ENCODE peak calls at places on chromosomes 13 and 19, in five cellular contexts. D, Z, A, O and W are unnamed samples.

GRCh38 chr19:17128820-17129219 is 53.2 kb downstream of the MYO9B start:
- DNase-seq in D (no peak), Z (no peak), A (no peak), O (no peak), W (no peak)

GRCh38 chr19:35357867-35358573 is at the start of gene FFAR3:
- DNase-seq in D (peak), Z (no peak), A (no peak), O (no peak), W (no peak)

GRCh38 chr19:18418725-18419194 is 438 bp upstream of the SSBP4 start:
- DNase-seq in D (peak), Z (no peak), A (no peak), O (no peak), W (no peak)

GRCh38 chr19:34867631-34868030 is 59.1 kb upstream of the ZNF30 start:
- DNase-seq in D (no peak), Z (no peak), A (no peak), O (no peak), W (no peak)

GRCh38 chr13:46751811-46752635 is 44.9 kb downstream of the ESD start:
- DNase-seq in D (no peak), Z (no peak), A (peak), O (peak), W (peak)

GRCh38 chr13:42754801-42755513 is 26.4 kb upstream of the FAM216B start:
- DNase-seq in D (no peak), Z (no peak), A (no peak), O (no peak), W (no peak)

GRCh38 chr13:41678320-41678719 is 221.0 kb downstream of the RGCC start:
- DNase-seq in D (no peak), Z (no peak), A (no peak), O (no peak), W (no peak)

GRCh38 chr13:27262546-27262945 is 8.1 kb upstream of the RASL11A start:
- DNase-seq in D (no peak), Z (no peak), A (no peak), O (no peak), W (no peak)

GRCh38 chr19:41575998-41576397 is at the start of gene CEACAM21:
- DNase-seq in D (no peak), Z (no peak), A (no peak), O (no peak), W (peak)

GRCh38 chr19:17467471-17468301 is 2.6 kb upstream of the SLC27A1 start:
- DNase-seq in D (no peak), Z (no peak), A (no peak), O (no peak), W (no peak)

GRCh38 chr13:100566543-100566942 is 22.0 kb downstream of the GGACT start:
- DNase-seq in D (no peak), Z (peak), A (no peak), O (no peak), W (no peak)

DNA sequence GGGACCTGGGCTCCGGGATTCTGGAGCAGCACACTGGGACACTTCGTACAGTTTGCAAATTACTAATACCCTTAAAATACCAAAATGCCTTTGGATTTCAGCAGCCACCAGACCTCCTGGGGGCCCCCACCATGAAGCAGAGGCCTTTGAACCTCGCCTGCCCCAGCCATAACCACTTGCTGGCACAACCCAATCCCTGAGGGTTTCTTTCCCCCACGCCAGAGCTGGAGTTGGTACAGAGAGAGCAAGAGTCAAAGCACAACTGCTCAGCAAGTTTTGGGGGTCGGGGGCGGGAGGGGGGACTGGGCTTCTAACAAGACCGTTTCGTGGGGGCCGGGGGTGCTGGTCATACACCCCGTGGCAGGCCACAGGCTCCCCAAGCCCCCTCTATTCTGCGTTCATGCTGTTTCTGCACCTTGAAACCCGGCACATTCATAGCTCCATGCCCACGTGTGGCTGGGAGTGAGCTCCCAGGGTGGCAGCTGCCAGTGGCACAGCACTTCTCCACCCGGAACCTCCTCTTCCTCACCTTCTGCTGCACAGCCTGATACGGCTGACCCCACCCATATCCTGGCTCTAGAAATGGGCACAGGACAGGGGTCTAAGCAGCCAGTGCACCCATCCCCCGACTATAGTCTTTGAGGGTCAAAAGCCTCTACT is 17.1 kb downstream of the PLEKHF1 start:
- DNase-seq in D (no peak), Z (no peak), A (no peak), O (no peak), W (no peak)
- H3K27ac ChIP-seq in D (no peak), Z (no peak), A (no peak), O (no peak), W (no peak)

GRCh38 chr13:39524795-39525194 is 78.2 kb downstream of the LHFPL6 start:
- DNase-seq in D (no peak), Z (no peak), A (no peak), O (no peak), W (no peak)

GRCh38 chr13:39527301-39527700 is 75.7 kb downstream of the LHFPL6 start:
- DNase-seq in D (no peak), Z (no peak), A (no peak), O (no peak), W (no peak)

GRCh38 chr13:39530996-39531395 is 72.0 kb downstream of the LHFPL6 start:
- DNase-seq in D (no peak), Z (peak), A (no peak), O (no peak), W (no peak)

GRCh38 chr13:39526499-39526898 is 76.5 kb downstream of the LHFPL6 start:
- DNase-seq in D (no peak), Z (no peak), A (no peak), O (no peak), W (no peak)

DNA sequence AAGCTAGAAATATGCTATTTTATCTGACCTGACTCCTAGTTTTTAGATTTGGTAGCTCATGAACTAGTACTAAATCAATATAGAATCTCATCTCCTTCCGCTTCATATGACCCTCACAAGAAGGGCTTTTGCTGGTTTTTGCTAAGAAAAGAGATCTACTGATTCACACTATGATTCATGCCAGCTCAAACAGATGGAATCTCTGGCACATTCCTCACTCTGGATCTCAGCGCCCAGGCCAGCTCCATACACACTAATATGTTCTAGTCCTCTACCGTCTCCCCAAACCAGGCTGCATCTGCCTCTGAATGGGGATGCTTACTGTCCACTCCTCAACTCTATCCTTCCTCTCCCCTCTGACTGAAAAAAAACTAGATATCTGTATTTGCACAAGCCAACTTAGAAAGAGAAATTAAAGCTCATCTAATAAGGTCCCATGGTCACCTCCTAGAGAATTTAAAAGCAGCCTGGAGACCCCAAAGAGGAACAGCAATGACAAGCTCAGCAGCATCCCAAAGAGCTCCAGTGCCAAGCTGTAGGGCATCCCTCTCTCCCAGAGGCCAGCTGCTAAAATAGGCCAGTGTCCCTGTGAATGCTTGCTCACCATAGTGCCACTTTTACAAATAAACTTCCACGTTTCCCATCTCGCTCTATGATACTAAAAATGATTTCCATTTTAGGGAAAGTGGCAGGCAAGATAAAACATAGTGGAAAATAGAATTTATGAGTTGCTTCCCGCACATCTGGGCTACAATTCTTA is 74.9 kb downstream of the LHFPL6 start:
- DNase-seq in D (no peak), Z (peak), A (no peak), O (no peak), W (no peak)
- H3K27ac ChIP-seq in D (no peak), Z (peak), A (no peak), O (no peak), W (no peak)

GRCh38 chr13:31638577-31638976 is 100.7 kb upstream of the RXFP2 start:
- DNase-seq in D (no peak), Z (peak), A (no peak), O (no peak), W (no peak)
- H3K27ac ChIP-seq in D (no peak), Z (no peak), A (no peak), O (no peak), W (no peak)

GRCh38 chr19:5352229-5352763 is 11.7 kb upstream of the PTPRS start:
- DNase-seq in D (no peak), Z (peak), A (no peak), O (no peak), W (no peak)
- H3K27ac ChIP-seq in D (no peak), Z (no peak), A (no peak), O (no peak), W (no peak)

DNA sequence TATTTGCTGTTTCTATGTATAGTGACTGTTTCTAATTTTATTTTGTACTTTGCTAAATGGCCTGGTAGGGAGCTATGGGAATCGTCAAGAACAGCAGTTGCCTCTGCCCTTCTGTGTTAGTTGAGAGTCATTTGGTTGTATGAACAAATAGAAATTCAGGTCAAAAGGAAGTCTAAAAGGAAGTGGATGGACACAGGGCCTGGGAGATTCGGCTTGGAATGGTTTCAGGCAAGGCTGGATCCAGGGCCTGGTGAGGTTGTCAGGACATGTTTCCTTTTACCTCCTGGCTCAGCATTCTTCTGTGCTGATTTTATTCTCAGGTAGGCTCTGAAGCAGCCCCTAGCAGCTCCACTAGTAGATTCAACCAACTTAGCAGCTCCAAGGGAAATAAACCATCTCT is 118.9 kb downstream of the SIPA1L3 start:
- DNase-seq in D (no peak), Z (no peak), A (no peak), O (no peak), W (no peak)
- H3K27ac ChIP-seq in D (no peak), Z (no peak), A (no peak), O (no peak), W (no peak)

GRCh38 chr13:70995338-70995737 is 871.7 kb downstream of the DACH1 start:
- DNase-seq in D (no peak), Z (no peak), A (no peak), O (no peak), W (no peak)
- H3K27ac ChIP-seq in D (no peak), Z (no peak), A (no peak), O (no peak), W (no peak)

GRCh38 chr13:111328111-111328802 is 7.8 kb downstream of the TEX29 start:
- DNase-seq in D (no peak), Z (no peak), A (no peak), O (no peak), W (no peak)

GRCh38 chr13:111329641-111330040 is 9.2 kb downstream of the TEX29 start:
- DNase-seq in D (no peak), Z (no peak), A (no peak), O (no peak), W (no peak)

GRCh38 chr13:111327701-111328100 is 7.3 kb downstream of the TEX29 start:
- DNase-seq in D (no peak), Z (no peak), A (no peak), O (no peak), W (no peak)

GRCh38 chr13:111328803-111329410 is 8.5 kb downstream of the TEX29 start:
- DNase-seq in D (no peak), Z (no peak), A (no peak), O (no peak), W (no peak)

GRCh38 chr13:111330211-111330610 is 9.8 kb downstream of the TEX29 start:
- DNase-seq in D (no peak), Z (no peak), A (no peak), O (no peak), W (peak)
- H3K27ac ChIP-seq in D (no peak), Z (no peak), A (no peak), O (no peak), W (no peak)